ENCODE peak calls at places on chromosome 6, in five cellular contexts. One of them, this sample, is unnamed.

GRCh38 chr6:162211022-162211421 is 516.5 kb downstream of the PRKN start:
- DNase-seq in IMR-90: no peak
- DNase-seq in testis: no peak
- DNase-seq in adrenal gland: no peak
- DNase-seq in CD8-positive, alpha-beta T cell: no peak
- DNase-seq in this sample: no peak

GRCh38 chr6:56091159-56091869 is 156.1 kb downstream of the COL21A1 start:
- DNase-seq in adrenal gland: no peak
- DNase-seq in testis: no peak
- DNase-seq in IMR-90: peak; percentile 85
- DNase-seq in CD8-positive, alpha-beta T cell: no peak
- DNase-seq in this sample: no peak

GRCh38 chr6:87922947-87923330 is 124.7 kb upstream of the SPACA1 start:
- DNase-seq in CD8-positive, alpha-beta T cell: no peak
- DNase-seq in adrenal gland: no peak
- DNase-seq in testis: no peak
- DNase-seq in IMR-90: no peak
- DNase-seq in this sample: no peak

GRCh38 chr6:96899599-96899998 is 1.9 kb upstream of the NDUFAF4 start:
- DNase-seq in testis: no peak
- DNase-seq in adrenal gland: no peak
- DNase-seq in CD8-positive, alpha-beta T cell: no peak
- DNase-seq in IMR-90: no peak
- DNase-seq in this sample: no peak

GRCh38 chr6:123210645-123211044 is 214.6 kb downstream of the CLVS2 start:
- DNase-seq in testis: no peak
- DNase-seq in CD8-positive, alpha-beta T cell: no peak
- DNase-seq in adrenal gland: no peak
- DNase-seq in IMR-90: no peak
- DNase-seq in this sample: no peak

GRCh38 chr6:28603920-28604319 is 78.2 kb downstream of the GPX5 start:
- DNase-seq in CD8-positive, alpha-beta T cell: no peak
- DNase-seq in adrenal gland: no peak
- DNase-seq in testis: no peak
- DNase-seq in IMR-90: no peak
- DNase-seq in this sample: no peak

GRCh38 chr6:19988555-19988954 is 151.4 kb downstream of the ID4 start:
- DNase-seq in adrenal gland: no peak
- DNase-seq in testis: no peak
- DNase-seq in IMR-90: peak; percentile 9
- DNase-seq in CD8-positive, alpha-beta T cell: no peak
- DNase-seq in this sample: no peak

GRCh38 chr6:56959938-56960337 is 5.0 kb downstream of the BEND6 start:
- DNase-seq in adrenal gland: no peak
- DNase-seq in CD8-positive, alpha-beta T cell: no peak
- DNase-seq in testis: no peak
- DNase-seq in IMR-90: peak; percentile 77
- DNase-seq in this sample: no peak

GRCh38 chr6:15171026-15171425 is 74.8 kb upstream of the JARID2 start:
- DNase-seq in CD8-positive, alpha-beta T cell: no peak
- DNase-seq in adrenal gland: no peak
- DNase-seq in IMR-90: no peak
- DNase-seq in testis: peak; percentile 64
- DNase-seq in this sample: no peak

GRCh38 chr6:52505726-52506501 is 70.9 kb downstream of the TRAM2 start:
- DNase-seq in IMR-90: no peak
- DNase-seq in CD8-positive, alpha-beta T cell: no peak
- DNase-seq in adrenal gland: no peak
- DNase-seq in testis: peak; percentile 53
- DNase-seq in this sample: no peak

GRCh38 chr6:152452639-152453038 is 184.5 kb downstream of the SYNE1 start:
- DNase-seq in testis: no peak
- DNase-seq in adrenal gland: no peak
- DNase-seq in IMR-90: no peak
- DNase-seq in CD8-positive, alpha-beta T cell: no peak
- DNase-seq in this sample: no peak

GRCh38 chr6:136962661-136963060 is 40.6 kb downstream of the SLC35D3 start:
- DNase-seq in testis: no peak
- DNase-seq in CD8-positive, alpha-beta T cell: no peak
- DNase-seq in adrenal gland: no peak
- DNase-seq in IMR-90: no peak
- DNase-seq in this sample: peak; percentile 52

GRCh38 chr6:139490482-139490881 is 116.0 kb upstream of the CITED2 start:
- DNase-seq in testis: peak; percentile 28
- DNase-seq in CD8-positive, alpha-beta T cell: no peak
- DNase-seq in adrenal gland: no peak
- DNase-seq in IMR-90: peak; percentile 58
- DNase-seq in this sample: peak; percentile 24

DNA sequence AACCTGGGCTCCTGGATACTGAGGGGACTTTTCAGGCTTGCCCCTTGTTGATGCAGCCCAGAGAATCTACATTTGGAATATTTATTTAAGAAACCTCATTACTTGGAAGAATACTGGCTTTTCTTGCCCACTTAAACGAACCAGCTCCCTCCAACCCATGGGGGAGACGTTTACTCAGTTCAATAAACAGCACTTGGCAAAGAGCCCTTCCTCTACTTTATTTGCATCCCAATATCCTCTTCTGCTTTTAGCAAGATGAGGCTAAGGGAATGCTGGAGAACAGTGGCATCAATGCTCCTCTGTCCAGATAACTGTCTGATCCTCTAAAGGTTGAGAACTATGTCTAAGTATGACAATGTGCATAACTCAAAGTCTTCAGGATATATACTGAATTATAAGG is 22.2 kb downstream of the PTPRK start:
- DNase-seq in CD8-positive, alpha-beta T cell: no peak
- DNase-seq in IMR-90: no peak
- DNase-seq in adrenal gland: no peak
- DNase-seq in testis: no peak
- DNase-seq in this sample: no peak
- H3K4me1 ChIP-seq in CD8-positive, alpha-beta T cell: no peaks in the 10 kb centered on the region
- H3K4me1 ChIP-seq in IMR-90: peaks cover 10% of the 10 kb centered on the region
- H3K4me1 ChIP-seq in adrenal gland: no peaks in the 10 kb centered on the region
- H3K4me1 ChIP-seq in testis: no peaks in the 10 kb centered on the region
- H3K4me1 ChIP-seq in this sample: peaks cover 75% of the 10 kb centered on the region

DNA sequence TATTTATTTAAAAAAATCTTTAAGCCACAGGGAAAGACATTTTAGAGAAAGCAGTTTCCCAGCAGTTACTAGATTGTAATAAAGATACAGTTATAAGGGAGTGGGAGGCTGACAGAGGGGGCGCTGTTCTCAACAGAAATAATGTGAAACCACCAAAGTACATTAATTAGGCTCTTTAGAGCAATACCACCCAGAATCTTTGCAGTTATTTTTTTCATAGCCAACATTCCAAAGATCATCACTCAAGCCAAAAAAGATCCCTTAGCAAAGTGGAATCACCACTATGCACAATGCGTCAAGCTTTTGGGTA is 331.3 kb upstream of the DEFB112 start:
- DNase-seq in testis: peak; percentile 16
- DNase-seq in adrenal gland: no peak
- DNase-seq in IMR-90: no peak
- DNase-seq in CD8-positive, alpha-beta T cell: no peak
- DNase-seq in this sample: no peak
- TF ChIP-seq CTCF in testis: no peak
- TF ChIP-seq CTCF in adrenal gland: no peak
- TF ChIP-seq CTCF in IMR-90: no peak
- TF ChIP-seq CTCF in CD8-positive, alpha-beta T cell: no peak
- TF ChIP-seq CTCF in this sample: no peak

GRCh38 chr6:169695131-169695530 is 6.7 kb downstream of the WDR27 start:
- DNase-seq in CD8-positive, alpha-beta T cell: no peak
- DNase-seq in testis: no peak
- DNase-seq in adrenal gland: no peak
- DNase-seq in IMR-90: no peak
- DNase-seq in this sample: no peak

GRCh38 chr6:169689247-169689646 is 12.6 kb downstream of the WDR27 start:
- DNase-seq in CD8-positive, alpha-beta T cell: no peak
- DNase-seq in IMR-90: peak; percentile 88
- DNase-seq in testis: no peak
- DNase-seq in adrenal gland: no peak
- DNase-seq in this sample: no peak

GRCh38 chr6:169692516-169692915 is 9.3 kb downstream of the WDR27 start:
- DNase-seq in testis: no peak
- DNase-seq in adrenal gland: no peak
- DNase-seq in CD8-positive, alpha-beta T cell: no peak
- DNase-seq in IMR-90: no peak
- DNase-seq in this sample: no peak

GRCh38 chr6:169685860-169686259 is 16.0 kb downstream of the WDR27 start:
- DNase-seq in CD8-positive, alpha-beta T cell: no peak
- DNase-seq in testis: no peak
- DNase-seq in adrenal gland: no peak
- DNase-seq in IMR-90: no peak
- DNase-seq in this sample: no peak

GRCh38 chr6:169691260-169691659 is 10.6 kb downstream of the WDR27 start:
- DNase-seq in adrenal gland: no peak
- DNase-seq in CD8-positive, alpha-beta T cell: no peak
- DNase-seq in testis: no peak
- DNase-seq in IMR-90: no peak
- DNase-seq in this sample: no peak
- H3K9me3 ChIP-seq in adrenal gland: no peaks in the 10 kb centered on the region
- H3K9me3 ChIP-seq in CD8-positive, alpha-beta T cell: no peaks in the 10 kb centered on the region
- H3K9me3 ChIP-seq in testis: no peaks in the 10 kb centered on the region
- H3K9me3 ChIP-seq in IMR-90: peaks cover 4% of the 10 kb centered on the region
- H3K9me3 ChIP-seq in this sample: peaks cover 5% of the 10 kb centered on the region

DNA sequence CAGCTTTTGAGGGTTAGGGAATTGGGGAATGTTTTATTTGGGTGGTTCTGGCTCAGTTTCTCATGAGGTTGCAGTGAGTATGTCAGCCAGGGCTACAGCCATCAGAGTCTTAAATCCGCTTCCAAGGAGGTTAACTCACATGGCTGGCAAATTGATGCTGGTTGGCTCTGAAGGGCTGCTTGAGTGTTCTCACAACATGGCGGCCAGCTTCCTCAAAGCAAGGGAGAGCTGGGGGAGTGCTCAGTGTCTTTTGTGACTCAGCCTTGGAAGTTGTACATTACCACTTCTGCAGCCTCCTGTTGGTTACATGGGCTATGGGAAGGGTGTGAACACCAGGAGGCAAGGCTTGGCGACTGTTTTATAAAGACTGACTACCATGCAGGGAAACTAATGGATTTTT is 17.8 kb upstream of the PPP1R3G start:
- DNase-seq in testis: no peak
- DNase-seq in IMR-90: no peak
- DNase-seq in CD8-positive, alpha-beta T cell: no peak
- DNase-seq in adrenal gland: no peak
- DNase-seq in this sample: no peak
- H3K4me1 ChIP-seq in testis: no peaks in the 10 kb centered on the region
- H3K4me1 ChIP-seq in IMR-90: no peaks in the 10 kb centered on the region
- H3K4me1 ChIP-seq in CD8-positive, alpha-beta T cell: no peaks in the 10 kb centered on the region
- H3K4me1 ChIP-seq in adrenal gland: peaks cover 6% of the 10 kb centered on the region
- H3K4me1 ChIP-seq in this sample: no peaks in the 10 kb centered on the region

GRCh38 chr6:128736780-128737179 is 146.2 kb upstream of the LAMA2 start:
- DNase-seq in IMR-90: no peak
- DNase-seq in CD8-positive, alpha-beta T cell: no peak
- DNase-seq in testis: no peak
- DNase-seq in adrenal gland: no peak
- DNase-seq in this sample: no peak
- TF ChIP-seq CTCF in IMR-90: no peak
- TF ChIP-seq CTCF in CD8-positive, alpha-beta T cell: no peak
- TF ChIP-seq CTCF in testis: no peak
- TF ChIP-seq CTCF in adrenal gland: no peak
- TF ChIP-seq CTCF in this sample: no peak

DNA sequence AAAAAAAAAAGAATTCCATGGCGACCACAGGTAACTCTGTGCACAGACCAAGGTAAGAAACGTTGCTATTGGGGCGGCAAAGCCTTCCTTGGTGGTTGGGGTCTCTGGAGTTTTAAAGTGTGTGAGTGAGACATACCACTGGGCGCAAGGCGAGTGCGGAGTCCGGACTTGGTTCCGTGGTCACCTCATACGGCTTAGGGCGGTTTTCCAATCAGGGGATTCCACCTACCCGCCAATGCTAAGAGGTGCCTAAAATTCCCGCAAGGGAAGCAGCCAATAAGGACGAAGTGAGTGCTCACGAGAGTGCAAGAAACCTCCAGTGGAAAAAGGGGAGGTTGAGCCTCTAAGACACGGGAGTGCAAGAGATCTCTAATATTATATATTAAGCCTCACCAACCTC is 68.6 kb upstream of the PRSS16 start:
- DNase-seq in CD8-positive, alpha-beta T cell: no peak
- DNase-seq in adrenal gland: no peak
- DNase-seq in IMR-90: no peak
- DNase-seq in testis: no peak
- DNase-seq in this sample: no peak
- H3K9me3 ChIP-seq in CD8-positive, alpha-beta T cell: no peaks in the 10 kb centered on the region
- H3K9me3 ChIP-seq in adrenal gland: no peaks in the 10 kb centered on the region
- H3K9me3 ChIP-seq in IMR-90: no peaks in the 10 kb centered on the region
- H3K9me3 ChIP-seq in testis: no peaks in the 10 kb centered on the region
- H3K9me3 ChIP-seq in this sample: no peaks in the 10 kb centered on the region

This sample was measured in transverse colon.